ENCODE peak calls at places on chromosomes 13 and 19, in nine cellular contexts. F, I, R, Y, L, E, J, S and B are unnamed samples.

GRCh38 chr19:44207126-44207803 is 5.1 kb upstream of the ZNF227 start:
- DNase-seq in F (peak; percentile 95), I (peak; percentile 88), R (peak; percentile 87), Y (peak; percentile 94), L (peak; percentile 95), E (peak; percentile 90), J (peak; percentile 86), S (peak; percentile 89), B (peak; percentile 83)

GRCh38 chr19:19406878-19407639 is 1.6 kb downstream of the GATAD2A start:
- DNase-seq in F (peak; percentile 63), I (no peak), R (no peak), Y (peak; percentile 74), L (peak; percentile 53), E (no peak), J (no peak), S (no peak), B (peak; percentile 43)

GRCh38 chr13:77262198-77262597 is 64.7 kb downstream of the MYCBP2 start:
- DNase-seq in F (no peak), I (no peak), R (no peak), Y (no peak), L (no peak), E (no peak), J (no peak), S (no peak), B (no peak)

GRCh38 chr13:50229935-50230334 is 214.7 kb downstream of the KCNRG start:
- DNase-seq in F (peak; percentile 71), I (no peak), R (no peak), Y (no peak), L (no peak), E (no peak), J (no peak), S (no peak), B (no peak)

GRCh38 chr13:76048675-76049396 is 412.7 kb downstream of the LMO7 start:
- DNase-seq in F (no peak), I (no peak), R (no peak), Y (no peak), L (peak; percentile 10), E (no peak), J (no peak), S (no peak), B (no peak)

GRCh38 chr13:95870421-95870820 is 182.8 kb downstream of the UGGT2 start:
- DNase-seq in F (no peak), I (no peak), R (no peak), Y (no peak), L (no peak), E (no peak), J (no peak), S (no peak), B (no peak)

GRCh38 chr19:47776568-47776967 is 1.9 kb upstream of the SELENOW start:
- DNase-seq in F (no peak), I (no peak), R (no peak), Y (no peak), L (no peak), E (no peak), J (no peak), S (no peak), B (no peak)

GRCh38 chr13:95494082-95494681 is 58.3 kb upstream of the CLDN10 start:
- DNase-seq in F (peak; percentile 87), I (no peak), R (peak; percentile 62), Y (peak; percentile 76), L (peak; percentile 83), E (peak; percentile 59), J (peak; percentile 66), S (no peak), B (peak; percentile 62)

GRCh38 chr13:25847145-25847544 is 204.7 kb downstream of the SHISA2 start:
- DNase-seq in F (no peak), I (no peak), R (no peak), Y (peak; percentile 31), L (no peak), E (no peak), J (peak; percentile 10), S (no peak), B (peak; percentile 9)

GRCh38 chr13:110911880-110912279 is 3.0 kb downstream of the ANKRD10 start:
- DNase-seq in F (no peak), I (no peak), R (no peak), Y (no peak), L (no peak), E (no peak), J (no peak), S (no peak), B (no peak)

GRCh38 chr19:53910170-53910518 is 1.1 kb downstream of the CACNG7 start:
- DNase-seq in F (no peak), I (no peak), R (no peak), Y (no peak), L (peak; percentile 30), E (no peak), J (no peak), S (no peak), B (peak; percentile 23)

GRCh38 chr13:98802999-98803666 is 50.7 kb upstream of the SLC15A1 start:
- DNase-seq in F (no peak), I (no peak), R (no peak), Y (no peak), L (no peak), E (no peak), J (no peak), S (no peak), B (no peak)

GRCh38 chr19:45613926-45614725 is 12.1 kb upstream of the GPR4 start:
- DNase-seq in F (peak; percentile 93), I (peak; percentile 64), R (peak; percentile 84), Y (peak; percentile 88), L (peak; percentile 87), E (peak; percentile 79), J (peak; percentile 81), S (no peak), B (peak; percentile 84)

GRCh38 chr19:4014541-4015491 is 7.3 kb downstream of the PIAS4 start:
- DNase-seq in F (no peak), I (no peak), R (no peak), Y (no peak), L (no peak), E (no peak), J (no peak), S (peak; percentile 64), B (no peak)

GRCh38 chr19:31316201-31316951 is 32.9 kb downstream of the TSHZ3 start:
- DNase-seq in F (peak; percentile 79), I (no peak), R (no peak), Y (no peak), L (peak; percentile 85), E (no peak), J (no peak), S (no peak), B (no peak)

GRCh38 chr13:50485979-50486935 is 357.2 kb downstream of the DLEU7 start:
- DNase-seq in F (peak; percentile 77), I (no peak), R (no peak), Y (no peak), L (peak; percentile 84), E (no peak), J (no peak), S (no peak), B (no peak)

DNA sequence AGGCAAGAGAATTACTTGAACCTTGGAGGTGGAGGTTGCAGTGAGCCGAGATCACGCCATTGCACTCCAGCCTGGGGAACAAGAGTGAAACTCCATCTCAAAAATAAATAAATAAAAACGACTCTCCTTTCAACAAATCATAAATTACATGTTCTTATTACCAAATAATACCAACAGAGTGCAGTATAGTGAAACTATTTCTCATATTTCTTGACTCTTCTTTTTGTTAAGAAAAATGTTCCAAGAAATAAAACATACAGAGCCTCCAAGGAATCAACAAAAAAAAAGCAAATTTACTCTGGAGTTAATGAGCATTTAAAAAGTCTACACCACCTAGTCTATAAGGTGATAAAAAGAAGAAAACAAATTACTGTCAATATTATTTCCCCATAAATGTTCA is 188.8 kb downstream of the KLF12 start:
- DNase-seq in F (no peak), I (no peak), R (no peak), Y (no peak), L (peak; percentile 57), E (no peak), J (no peak), S (no peak), B (no peak)
- TF ChIP-seq CTCF in F (no peak), I (no peak), R (no peak), Y (no peak), L (no peak), E (no peak), J (no peak), S (peak; percentile 31), B (no peak)

GRCh38 chr19:51094696-51095279 is 12.1 kb upstream of the KLK14 start:
- DNase-seq in F (peak; percentile 14), I (no peak), R (no peak), Y (peak; percentile 31), L (no peak), E (no peak), J (peak; percentile 72), S (no peak), B (peak; percentile 71)
- TF ChIP-seq CTCF in F (peak; percentile 56), I (peak; percentile 83), R (peak; percentile 82), Y (peak; percentile 66), L (peak; percentile 66), E (peak; percentile 67), J (peak; percentile 59), S (peak; percentile 67), B (peak; percentile 67)

DNA sequence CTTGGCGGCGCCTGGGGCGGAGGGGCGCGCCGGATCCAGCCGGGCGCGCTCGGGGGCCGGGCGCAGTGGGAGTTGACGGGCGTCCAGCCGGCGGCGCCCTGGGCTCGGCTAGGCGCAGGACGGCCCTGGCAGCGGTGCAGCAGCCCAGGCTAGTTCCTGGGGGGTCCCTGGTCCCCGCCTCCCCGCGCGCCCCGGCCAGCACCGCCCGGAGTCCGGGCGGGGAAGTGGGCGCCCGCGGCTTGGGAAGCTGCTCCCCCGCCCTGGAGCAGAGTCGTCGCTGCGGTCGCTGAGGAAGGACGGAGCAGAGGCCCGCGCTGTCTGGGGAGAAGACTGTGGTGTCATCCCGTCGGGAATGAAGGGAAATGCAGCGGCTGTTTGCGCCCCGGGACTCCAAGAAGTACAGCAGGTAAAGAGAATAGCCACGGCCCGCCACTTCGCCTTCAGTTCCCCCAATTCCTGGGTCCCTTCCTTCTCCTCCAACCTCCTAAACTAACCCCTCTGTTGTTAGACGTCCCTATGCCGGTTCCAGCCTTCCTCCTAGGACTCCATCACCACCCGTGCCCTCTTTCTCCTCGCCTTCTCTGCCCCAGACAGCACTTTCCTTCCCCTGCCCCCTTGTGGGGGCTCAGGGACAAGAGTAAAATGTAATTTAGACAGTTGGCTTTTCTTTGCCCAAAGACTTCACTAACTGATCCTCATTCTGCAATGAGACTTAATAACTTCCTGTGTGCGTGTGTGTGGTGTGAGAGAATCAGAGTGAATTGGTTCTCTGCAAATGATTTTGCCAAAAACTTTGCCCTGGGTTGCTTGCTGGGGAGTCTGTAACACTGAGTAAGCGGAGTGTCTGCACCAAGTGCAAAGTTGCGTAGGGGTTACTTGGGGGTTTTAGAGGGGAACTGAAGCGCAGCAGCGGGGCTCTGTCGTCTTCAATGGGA is 20.3 kb upstream of the SGCG start:
- DNase-seq in F (no peak), I (no peak), R (no peak), Y (no peak), L (no peak), E (no peak), J (no peak), S (no peak), B (peak; percentile 34)
- TF ChIP-seq CTCF in F (no peak), I (no peak), R (no peak), Y (no peak), L (no peak), E (no peak), J (no peak), S (peak; percentile 11), B (no peak)

DNA sequence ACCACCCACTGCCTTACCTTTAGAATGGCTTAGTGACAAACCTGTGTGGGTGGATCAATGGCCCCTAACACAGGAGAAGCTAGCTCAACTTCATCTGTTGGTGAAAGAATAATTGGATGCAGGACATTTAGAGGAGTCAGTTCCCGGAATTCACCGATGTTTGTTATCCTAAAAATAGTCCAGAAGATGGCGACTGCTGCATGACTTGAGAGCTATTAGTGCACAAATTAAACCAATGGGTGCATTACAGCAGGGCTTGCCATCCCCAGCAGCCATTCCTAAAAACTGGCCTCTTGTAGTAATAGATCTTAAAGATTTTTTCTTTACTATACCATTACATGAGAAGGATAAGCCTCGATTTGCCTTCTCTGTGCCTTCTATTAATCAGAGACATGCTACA is 46.8 kb upstream of the ZNF726 start:
- DNase-seq in F (peak; percentile 9), I (no peak), R (no peak), Y (no peak), L (no peak), E (no peak), J (no peak), S (no peak), B (no peak)
- TF ChIP-seq CTCF in F (no peak), I (no peak), R (no peak), Y (no peak), L (no peak), E (no peak), J (no peak), S (no peak), B (no peak)